ENCODE peak calls at places on chromosomes 11 and 22, in four cellular contexts. Y is A549, C is esophagus squamous epithelium, X is sigmoid colon. M is an unnamed sample.

GRCh38 chr11:61706452-61707400 is 26.5 kb downstream of the DAGLA start:
- DNase-seq in Y (no peak), C (no peak), X (no peak), M (no peak)

GRCh38 chr11:128862913-128863660 is 4.0 kb downstream of the KCNJ1 start:
- DNase-seq in Y (no peak), C (no peak), X (no peak), M (peak)

GRCh38 chr11:8805256-8805655 is 105.7 kb upstream of the AKIP1 start:
- DNase-seq in Y (no peak), C (no peak), X (no peak), M (no peak)

GRCh38 chr22:35312198-35313059 is 12.7 kb downstream of the TOM1 start:
- DNase-seq in Y (no peak), C (no peak), X (peak), M (peak)

GRCh38 chr22:38419121-38419863 is 35.7 kb downstream of the KCNJ4 start:
- DNase-seq in Y (no peak), C (no peak), X (no peak), M (peak)

GRCh38 chr11:17547932-17548331 is 873 bp downstream of the OTOG start:
- DNase-seq in Y (no peak), C (no peak), X (no peak), M (no peak)

GRCh38 chr11:57466680-57467079 is 6.4 kb downstream of the RTN4RL2 start:
- DNase-seq in Y (no peak), C (no peak), X (no peak), M (no peak)

GRCh38 chr11:74932797-74933196 is 16.1 kb downstream of the XRRA1 start:
- DNase-seq in Y (no peak), C (no peak), X (no peak), M (no peak)

GRCh38 chr11:122556605-122557004 is 98.9 kb upstream of the UBASH3B start:
- DNase-seq in Y (no peak), C (no peak), X (no peak), M (peak)

GRCh38 chr11:1458340-1459218 is 28.0 kb downstream of the MOB2 start:
- DNase-seq in Y (no peak), C (no peak), X (peak), M (peak)

GRCh38 chr22:23289851-23290724 is 109.8 kb downstream of the BCR start:
- DNase-seq in Y (peak), C (no peak), X (peak), M (peak)

GRCh38 chr11:61472282-61472681 is 36.3 kb upstream of the LRRC10B start:
- DNase-seq in Y (no peak), C (no peak), X (peak), M (peak)

GRCh38 chr11:469684-470667 is 19.9 kb downstream of the PTDSS2 start:
- DNase-seq in Y (peak), C (no peak), X (peak), M (peak)

GRCh38 chr11:130123414-130124040 is 36.1 kb upstream of the ST14 start:
- DNase-seq in Y (no peak), C (no peak), X (no peak), M (no peak)

GRCh38 chr11:67275606-67276409 is 9.5 kb downstream of the GRK2 start:
- DNase-seq in Y (no peak), C (no peak), X (peak), M (no peak)

GRCh38 chr11:76885390-76886097 is 24.8 kb downstream of the ACER3 start:
- DNase-seq in Y (no peak), C (no peak), X (no peak), M (no peak)

GRCh38 chr11:72083414-72083813 is 2.8 kb downstream of the LRRC51 start:
- DNase-seq in Y (no peak), C (no peak), X (no peak), M (no peak)
- H3K27ac ChIP-seq in Y (no peak), C (no peak), X (no peak), M (no peak)

GRCh38 chr22:31488988-31489617 is 539 bp downstream of the EIF4ENIF1 start:
- DNase-seq in Y (no peak), C (no peak), X (no peak), M (peak)
- TF ChIP-seq CTCF in Y (no peak), C (no peak), X (no peak), M (no peak)

GRCh38 chr22:30435674-30436126 is 10.1 kb downstream of the MTFP1 start:
- DNase-seq in Y (no peak), C (no peak), X (no peak), M (peak)
- TF ChIP-seq POLR2A in Y (no peak), C (no peak), X (no peak), M (no peak)

GRCh38 chr22:18000441-18001039 is 23.8 kb downstream of the MICAL3 start:
- DNase-seq in Y (no peak), C (no peak), X (peak), M (peak)
- H3K27ac ChIP-seq in Y (peak), C (peak), X (peak), M (peak)

DNA sequence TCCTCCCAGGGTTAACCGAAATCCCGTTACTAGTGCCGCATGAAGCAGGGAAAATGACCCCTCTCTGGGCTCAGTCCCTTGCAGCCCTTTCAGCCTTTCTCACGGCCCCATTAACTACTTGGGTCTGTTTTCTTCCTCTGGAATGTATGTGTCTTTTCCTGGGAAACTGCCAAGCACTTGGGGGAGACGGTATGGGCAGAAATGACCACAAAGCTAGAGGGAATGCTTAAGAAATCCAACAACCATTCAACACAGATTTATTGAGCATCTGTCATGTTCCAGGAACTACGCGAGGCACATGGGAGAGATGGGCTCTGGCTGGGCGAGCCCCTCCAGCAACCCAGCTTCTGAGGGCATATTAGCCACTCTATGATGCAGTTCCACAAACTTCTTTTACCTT is 462.6 kb downstream of the BUD13 start:
- DNase-seq in Y (no peak), C (no peak), X (no peak), M (no peak)
- TF ChIP-seq CTCF in Y (no peak), C (no peak), X (no peak), M (no peak)

GRCh38 chr11:15649371-15650104 is 534.8 kb downstream of the INSC start:
- DNase-seq in Y (no peak), C (no peak), X (no peak), M (no peak)

GRCh38 chr11:15651782-15652181 is 537.1 kb downstream of the INSC start:
- DNase-seq in Y (no peak), C (no peak), X (no peak), M (no peak)

GRCh38 chr11:15653191-15653590 is 538.5 kb downstream of the INSC start:
- DNase-seq in Y (no peak), C (no peak), X (no peak), M (no peak)

GRCh38 chr11:15651033-15651432 is 536.3 kb downstream of the INSC start:
- DNase-seq in Y (no peak), C (no peak), X (no peak), M (no peak)

DNA sequence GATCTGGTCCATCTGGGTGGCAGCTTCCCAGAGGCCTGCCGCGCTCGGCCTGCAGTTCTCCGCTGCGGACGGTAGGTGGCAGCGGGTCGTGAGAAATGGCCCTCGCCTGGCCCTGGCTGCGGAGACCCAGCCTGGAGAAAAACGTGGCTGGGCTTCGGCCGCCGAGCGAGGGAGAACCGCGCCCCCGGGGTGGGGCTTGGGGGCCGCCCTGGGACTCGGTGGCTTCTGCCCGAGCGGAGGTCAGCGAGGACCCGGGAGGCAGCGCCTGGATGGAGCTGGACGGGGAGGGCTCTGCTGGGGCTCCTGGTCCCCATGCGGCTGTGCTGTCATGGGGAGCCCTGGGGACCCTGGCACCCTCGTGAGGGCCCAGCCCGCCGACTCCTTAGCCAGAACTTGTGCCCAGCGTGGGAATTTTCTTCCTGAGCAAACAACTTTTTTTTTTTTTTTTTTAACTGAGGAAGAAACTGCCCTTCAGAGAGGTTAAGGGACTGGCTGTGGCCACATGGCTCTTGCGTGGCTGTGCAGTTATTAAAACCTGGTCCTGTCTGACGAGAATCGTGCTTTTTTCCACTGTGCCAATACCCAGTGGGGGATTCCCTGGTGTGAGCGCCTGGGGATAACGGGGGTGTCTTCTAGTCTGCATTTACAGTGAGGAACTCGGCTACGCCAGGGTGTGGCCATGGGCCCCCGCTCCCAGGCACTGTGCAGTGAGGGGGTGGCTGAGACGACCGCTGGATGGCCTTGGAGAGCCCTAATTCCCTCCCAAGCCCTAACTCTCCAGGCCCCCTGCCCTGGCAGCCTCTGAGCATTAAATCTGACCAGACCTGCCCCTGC is 535.6 kb downstream of the INSC start:
- DNase-seq in Y (peak), C (no peak), X (peak), M (peak)
- TF ChIP-seq POLR2A in Y (peak), C (no peak), X (no peak), M (peak)

DNA sequence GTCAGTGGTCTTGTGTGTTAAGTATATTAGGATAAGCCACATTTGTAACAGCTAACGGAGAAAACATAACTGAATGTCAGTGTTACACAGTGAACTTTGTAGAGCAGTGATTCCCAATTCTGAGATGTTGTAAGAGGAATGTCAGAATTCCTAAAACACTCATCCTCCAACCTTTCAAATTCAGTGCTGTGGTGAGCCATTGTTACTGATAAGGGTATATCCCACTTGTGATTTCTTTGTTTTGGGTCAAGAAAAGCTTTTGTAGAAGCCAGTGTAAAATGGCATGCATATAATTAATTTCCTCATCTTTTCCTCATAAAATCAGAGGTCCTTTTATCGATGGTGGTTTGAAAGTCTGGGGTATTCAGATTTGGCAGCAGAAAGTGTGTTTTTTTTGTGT is 62.0 kb downstream of the ARHGEF12 start:
- DNase-seq in Y (no peak), C (no peak), X (no peak), M (no peak)
- H3K27ac ChIP-seq in Y (no peak), C (no peak), X (no peak), M (no peak)

GRCh38 chr11:2974272-2974671 is 17.9 kb downstream of the NAP1L4 start:
- DNase-seq in Y (no peak), C (no peak), X (no peak), M (no peak)

GRCh38 chr11:2977113-2977512 is 15.0 kb downstream of the NAP1L4 start:
- DNase-seq in Y (no peak), C (no peak), X (no peak), M (no peak)

GRCh38 chr11:2980168-2980840 is 11.8 kb downstream of the NAP1L4 start:
- DNase-seq in Y (no peak), C (no peak), X (no peak), M (no peak)

GRCh38 chr11:2976289-2977063 is 15.7 kb downstream of the NAP1L4 start:
- DNase-seq in Y (no peak), C (no peak), X (no peak), M (no peak)

GRCh38 chr11:2975594-2975993 is 16.5 kb downstream of the NAP1L4 start:
- DNase-seq in Y (peak), C (no peak), X (no peak), M (peak)
- TF ChIP-seq CTCF in Y (peak), C (peak), X (no peak), M (peak)

M was measured in thyroid gland.